ENCODE peak calls at places on chromosomes 2 and 18, in seven cellular contexts. D, N, U, F, Y, X and K are unnamed samples.
A peak's percentile ranks its signal among the peaks of the same experiment; 100 is the strongest.

GRCh38 chr2:234372506-234372905 is 124.4 kb downstream of the ARL4C start:
- DNase-seq in D (no peak), N (no peak), U (no peak), F (no peak), Y (no peak), X (no peak), K (no peak)

GRCh38 chr2:16665746-16666452 is at the start of gene CYRIA:
- DNase-seq in D (peak; percentile 77), N (no peak), U (peak; percentile 61), F (peak; percentile 75), Y (peak; percentile 85), X (peak; percentile 85), K (peak; percentile 77)

GRCh38 chr2:224520064-224520463 is 65.1 kb downstream of the CUL3 start:
- DNase-seq in D (no peak), N (peak; percentile 57), U (peak; percentile 76), F (no peak), Y (no peak), X (no peak), K (no peak)

GRCh38 chr2:71101656-71102055 is 28.4 kb downstream of the MCEE start:
- DNase-seq in D (no peak), N (peak; percentile 15), U (peak; percentile 65), F (no peak), Y (no peak), X (no peak), K (no peak)

GRCh38 chr18:68918216-68918615 is 120.3 kb downstream of the CCDC102B start:
- DNase-seq in D (no peak), N (peak; percentile 71), U (no peak), F (no peak), Y (no peak), X (no peak), K (no peak)

GRCh38 chr2:211270257-211270656 is 713.9 kb downstream of the CPS1 start:
- DNase-seq in D (no peak), N (no peak), U (no peak), F (no peak), Y (no peak), X (no peak), K (no peak)

GRCh38 chr18:59837586-59837985 is 62.2 kb upstream of the PMAIP1 start:
- DNase-seq in D (no peak), N (peak; percentile 88), U (peak; percentile 75), F (no peak), Y (no peak), X (no peak), K (no peak)

GRCh38 chr2:79235135-79235534 is 75.6 kb upstream of the REG3A start:
- DNase-seq in D (no peak), N (no peak), U (peak; percentile 2), F (no peak), Y (no peak), X (no peak), K (no peak)

GRCh38 chr2:96762529-96763253 is 2.0 kb downstream of the CNNM4 start:
- DNase-seq in D (no peak), N (peak; percentile 26), U (peak; percentile 22), F (no peak), Y (no peak), X (no peak), K (no peak)

GRCh38 chr2:176140520-176141317 is 10.6 kb upstream of the HOXD4 start:
- DNase-seq in D (peak; percentile 70), N (peak; percentile 85), U (peak; percentile 89), F (peak; percentile 76), Y (peak; percentile 88), X (peak; percentile 85), K (peak; percentile 49)

GRCh38 chr18:68948622-68949021 is 150.7 kb downstream of the CCDC102B start:
- DNase-seq in D (no peak), N (no peak), U (no peak), F (no peak), Y (no peak), X (no peak), K (no peak)

GRCh38 chr2:215405722-215406581 is 29.9 kb downstream of the FN1 start:
- DNase-seq in D (no peak), N (no peak), U (no peak), F (no peak), Y (no peak), X (no peak), K (no peak)
- H3K27ac ChIP-seq in D (no peak overlapping the region), N (no peak overlapping the region), U (peak overlapping the region; percentile 68), F (no peak overlapping the region), Y (no peak overlapping the region), X (no peak overlapping the region), K (no peak overlapping the region)

DNA sequence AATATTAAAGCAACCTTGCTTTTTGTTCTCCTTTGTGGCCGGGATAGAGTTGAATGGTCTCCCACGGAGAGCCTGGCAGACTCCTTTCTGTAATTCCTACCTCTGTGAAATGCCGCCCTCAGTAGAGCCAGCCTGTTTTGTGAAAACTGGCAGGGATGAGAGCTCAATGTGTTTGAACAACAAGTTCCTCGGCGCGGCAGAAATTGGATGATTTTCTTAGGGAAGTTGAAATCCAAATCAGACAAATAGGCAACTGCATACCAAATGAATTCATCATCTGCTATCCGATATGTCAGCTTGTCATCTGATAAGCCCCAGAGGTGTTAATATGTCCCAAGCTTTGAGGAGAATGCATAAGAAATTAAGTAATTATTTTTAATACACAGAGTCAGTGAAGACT is 82.6 kb upstream of the REV1 start:
- DNase-seq in D (no peak), N (peak; percentile 18), U (peak; percentile 22), F (no peak), Y (no peak), X (no peak), K (no peak)
- H3K27ac ChIP-seq in D (no peak overlapping the region), N (no peak overlapping the region), U (no peak overlapping the region), F (no peak overlapping the region), Y (no peak overlapping the region), X (no peak overlapping the region), K (peak overlapping the region; percentile 3)

DNA sequence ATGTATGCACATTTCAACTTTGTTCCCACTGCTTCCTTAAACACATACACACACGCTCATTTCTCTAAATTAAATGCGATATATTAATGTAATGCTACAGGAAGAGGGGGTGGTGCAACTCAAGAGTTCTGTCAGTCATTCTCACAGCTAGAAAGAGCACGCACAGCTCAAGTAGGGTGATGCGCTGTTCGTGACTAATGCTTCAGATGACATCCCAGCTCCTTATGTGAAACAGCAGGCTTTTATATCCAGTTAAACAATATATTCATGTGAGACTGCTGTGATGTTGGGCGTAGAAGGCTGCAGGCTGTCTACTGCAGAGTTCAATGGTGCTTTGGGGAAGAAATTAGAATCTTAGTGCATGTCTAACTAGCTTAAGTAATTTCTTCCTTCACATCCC is 912.5 kb upstream of the FSHR start:
- DNase-seq in D (no peak), N (no peak), U (no peak), F (no peak), Y (no peak), X (no peak), K (no peak)
- H3K27ac ChIP-seq in D (no peak overlapping the region), N (no peak overlapping the region), U (no peak overlapping the region), F (no peak overlapping the region), Y (no peak overlapping the region), X (no peak overlapping the region), K (no peak overlapping the region)

GRCh38 chr18:23612434-23613090 is 26.3 kb upstream of the NPC1 start:
- DNase-seq in D (peak; percentile 50), N (no peak), U (no peak), F (no peak), Y (no peak), X (no peak), K (no peak)
- H3K27ac ChIP-seq in D (no peak overlapping the region), N (no peak overlapping the region), U (no peak overlapping the region), F (no peak overlapping the region), Y (no peak overlapping the region), X (no peak overlapping the region), K (no peak overlapping the region)

GRCh38 chr2:206800501-206801416 is 35.4 kb downstream of the FASTKD2 start:
- DNase-seq in D (peak; percentile 50), N (peak; percentile 82), U (peak; percentile 87), F (peak; percentile 47), Y (peak; percentile 74), X (peak; percentile 67), K (peak; percentile 21)

GRCh38 chr2:206801417-206801772 is 36.0 kb downstream of the FASTKD2 start:
- DNase-seq in D (no peak), N (no peak), U (no peak), F (no peak), Y (no peak), X (no peak), K (no peak)

GRCh38 chr2:206802654-206803514 is 37.5 kb downstream of the FASTKD2 start:
- DNase-seq in D (no peak), N (no peak), U (no peak), F (no peak), Y (no peak), X (no peak), K (no peak)

GRCh38 chr2:206805922-206806607 is 40.7 kb downstream of the FASTKD2 start:
- DNase-seq in D (no peak), N (peak; percentile 24), U (peak; percentile 11), F (no peak), Y (no peak), X (no peak), K (no peak)

GRCh38 chr2:206804326-206804725 is 38.9 kb downstream of the FASTKD2 start:
- DNase-seq in D (no peak), N (no peak), U (peak; percentile 17), F (no peak), Y (no peak), X (no peak), K (no peak)
- H3K27ac ChIP-seq in D (no peak overlapping the region), N (no peak overlapping the region), U (no peak overlapping the region), F (no peak overlapping the region), Y (peak overlapping the region; percentile 35), X (no peak overlapping the region), K (no peak overlapping the region)

GRCh38 chr2:1742680-1743395 is 1.5 kb downstream of the PXDN start:
- DNase-seq in D (peak; percentile 76), N (peak; percentile 91), U (peak; percentile 96), F (peak; percentile 77), Y (peak; percentile 94), X (peak; percentile 84), K (peak; percentile 78)
- H3K27ac ChIP-seq in D (peak overlapping the region; percentile 83), N (peak overlapping the region; percentile 98), U (peak overlapping the region; percentile 98), F (peak overlapping the region; percentile 71), Y (peak overlapping the region; percentile 92), X (peak overlapping the region; percentile 85), K (peak overlapping the region; percentile 95)

GRCh38 chr18:58542426-58543159 is 86.3 kb downstream of the ALPK2 start:
- DNase-seq in D (no peak), N (no peak), U (peak; percentile 30), F (no peak), Y (no peak), X (no peak), K (no peak)
- H3K27ac ChIP-seq in D (peak overlapping the region; percentile 25), N (peak overlapping the region; percentile 54), U (peak overlapping the region; percentile 87), F (peak overlapping the region; percentile 83), Y (peak overlapping the region; percentile 12), X (no peak overlapping the region), K (peak overlapping the region; percentile 28)

GRCh38 chr2:173996766-173997165 is 31.6 kb upstream of the SP3 start:
- DNase-seq in D (no peak), N (no peak), U (no peak), F (no peak), Y (no peak), X (no peak), K (no peak)
- H3K27ac ChIP-seq in D (no peak overlapping the region), N (no peak overlapping the region), U (no peak overlapping the region), F (peak overlapping the region; percentile 14), Y (no peak overlapping the region), X (no peak overlapping the region), K (peak overlapping the region; percentile 16)

GRCh38 chr2:168145598-168145997 is 101.8 kb downstream of the STK39 start:
- DNase-seq in D (no peak), N (no peak), U (no peak), F (no peak), Y (no peak), X (no peak), K (no peak)
- H3K27ac ChIP-seq in D (no peak overlapping the region), N (no peak overlapping the region), U (no peak overlapping the region), F (no peak overlapping the region), Y (no peak overlapping the region), X (no peak overlapping the region), K (peak overlapping the region; percentile 39)